ENCODE peak calls at places on chromosomes 6 and 20, in eight cellular contexts. One of them, this sample, is unnamed.

GRCh38 chr6:113662688-113663333 is 194.3 kb upstream of the MARCKS start:
- DNase-seq in activated B cell treated with CpG ODN at 0.5 μM for 24 hours: no peak
- DNase-seq in NAMALWA: no peak
- DNase-seq in adipocyte: no peak
- DNase-seq in GDM1: no peak
- DNase-seq in activated CD4-positive, alpha-beta T cell treated with anti-CD3 and anti-CD28 coated beads, Interleukin-2, amount 50 U/mL, for 24 hours: no peak
- DNase-seq in glutamatergic neuron: no peak
- DNase-seq in stimulated activated CD4-positive, alpha-beta T cell treated with anti-CD3 and anti-CD28 coated beads, Interleukin-15, amount 100 ng/mL, for 1 hour: no peak
- DNase-seq in this sample: no peak

GRCh38 chr6:34383651-34384304 is 8.7 kb downstream of the NUDT3 start:
- DNase-seq in adipocyte: peak
- DNase-seq in NAMALWA: no peak
- DNase-seq in stimulated activated CD4-positive, alpha-beta T cell treated with anti-CD3 and anti-CD28 coated beads, Interleukin-15, amount 100 ng/mL, for 1 hour: no peak
- DNase-seq in activated CD4-positive, alpha-beta T cell treated with anti-CD3 and anti-CD28 coated beads, Interleukin-2, amount 50 U/mL, for 24 hours: no peak
- DNase-seq in activated B cell treated with CpG ODN at 0.5 μM for 24 hours: no peak
- DNase-seq in glutamatergic neuron: no peak
- DNase-seq in GDM1: no peak
- DNase-seq in this sample: no peak

GRCh38 chr20:12966468-12967085 is 42.2 kb upstream of the SPTLC3 start:
- DNase-seq in activated CD4-positive, alpha-beta T cell treated with anti-CD3 and anti-CD28 coated beads, Interleukin-2, amount 50 U/mL, for 24 hours: no peak
- DNase-seq in activated B cell treated with CpG ODN at 0.5 μM for 24 hours: no peak
- DNase-seq in NAMALWA: peak
- DNase-seq in glutamatergic neuron: no peak
- DNase-seq in GDM1: no peak
- DNase-seq in adipocyte: peak
- DNase-seq in stimulated activated CD4-positive, alpha-beta T cell treated with anti-CD3 and anti-CD28 coated beads, Interleukin-15, amount 100 ng/mL, for 1 hour: no peak
- DNase-seq in this sample: no peak

GRCh38 chr6:30942338-30943060 is 1.7 kb downstream of the MUCL3 start:
- DNase-seq in NAMALWA: no peak
- DNase-seq in glutamatergic neuron: peak
- DNase-seq in adipocyte: peak
- DNase-seq in activated B cell treated with CpG ODN at 0.5 μM for 24 hours: no peak
- DNase-seq in activated CD4-positive, alpha-beta T cell treated with anti-CD3 and anti-CD28 coated beads, Interleukin-2, amount 50 U/mL, for 24 hours: no peak
- DNase-seq in GDM1: no peak
- DNase-seq in stimulated activated CD4-positive, alpha-beta T cell treated with anti-CD3 and anti-CD28 coated beads, Interleukin-15, amount 100 ng/mL, for 1 hour: no peak
- DNase-seq in this sample: no peak

GRCh38 chr6:154721460-154721859 is 11.8 kb upstream of the SCAF8 start:
- DNase-seq in NAMALWA: no peak
- DNase-seq in GDM1: no peak
- DNase-seq in stimulated activated CD4-positive, alpha-beta T cell treated with anti-CD3 and anti-CD28 coated beads, Interleukin-15, amount 100 ng/mL, for 1 hour: no peak
- DNase-seq in activated B cell treated with CpG ODN at 0.5 μM for 24 hours: no peak
- DNase-seq in activated CD4-positive, alpha-beta T cell treated with anti-CD3 and anti-CD28 coated beads, Interleukin-2, amount 50 U/mL, for 24 hours: no peak
- DNase-seq in glutamatergic neuron: no peak
- DNase-seq in adipocyte: peak
- DNase-seq in this sample: no peak

GRCh38 chr20:11814276-11814675 is 103.4 kb upstream of the BTBD3 start:
- DNase-seq in glutamatergic neuron: no peak
- DNase-seq in stimulated activated CD4-positive, alpha-beta T cell treated with anti-CD3 and anti-CD28 coated beads, Interleukin-15, amount 100 ng/mL, for 1 hour: no peak
- DNase-seq in activated B cell treated with CpG ODN at 0.5 μM for 24 hours: no peak
- DNase-seq in NAMALWA: no peak
- DNase-seq in GDM1: no peak
- DNase-seq in activated CD4-positive, alpha-beta T cell treated with anti-CD3 and anti-CD28 coated beads, Interleukin-2, amount 50 U/mL, for 24 hours: no peak
- DNase-seq in adipocyte: peak
- DNase-seq in this sample: no peak

GRCh38 chr6:78868124-78868523 is 773 bp downstream of the IRAK1BP1 start:
- DNase-seq in activated CD4-positive, alpha-beta T cell treated with anti-CD3 and anti-CD28 coated beads, Interleukin-2, amount 50 U/mL, for 24 hours: no peak
- DNase-seq in NAMALWA: no peak
- DNase-seq in GDM1: no peak
- DNase-seq in stimulated activated CD4-positive, alpha-beta T cell treated with anti-CD3 and anti-CD28 coated beads, Interleukin-15, amount 100 ng/mL, for 1 hour: no peak
- DNase-seq in adipocyte: peak
- DNase-seq in glutamatergic neuron: no peak
- DNase-seq in activated B cell treated with CpG ODN at 0.5 μM for 24 hours: no peak
- DNase-seq in this sample: no peak

GRCh38 chr20:38452880-38453624 is 17.9 kb upstream of the SNHG17 start:
- DNase-seq in activated B cell treated with CpG ODN at 0.5 μM for 24 hours: no peak
- DNase-seq in adipocyte: no peak
- DNase-seq in glutamatergic neuron: no peak
- DNase-seq in activated CD4-positive, alpha-beta T cell treated with anti-CD3 and anti-CD28 coated beads, Interleukin-2, amount 50 U/mL, for 24 hours: no peak
- DNase-seq in GDM1: no peak
- DNase-seq in NAMALWA: no peak
- DNase-seq in stimulated activated CD4-positive, alpha-beta T cell treated with anti-CD3 and anti-CD28 coated beads, Interleukin-15, amount 100 ng/mL, for 1 hour: no peak
- DNase-seq in this sample: no peak

GRCh38 chr6:25089442-25089841 is 153.7 kb upstream of the RIPOR2 start:
- DNase-seq in GDM1: no peak
- DNase-seq in NAMALWA: no peak
- DNase-seq in activated B cell treated with CpG ODN at 0.5 μM for 24 hours: no peak
- DNase-seq in activated CD4-positive, alpha-beta T cell treated with anti-CD3 and anti-CD28 coated beads, Interleukin-2, amount 50 U/mL, for 24 hours: no peak
- DNase-seq in stimulated activated CD4-positive, alpha-beta T cell treated with anti-CD3 and anti-CD28 coated beads, Interleukin-15, amount 100 ng/mL, for 1 hour: no peak
- DNase-seq in adipocyte: peak
- DNase-seq in glutamatergic neuron: no peak
- DNase-seq in this sample: no peak

GRCh38 chr6:79544939-79545450 is 7.8 kb upstream of the LCA5 start:
- DNase-seq in NAMALWA: peak
- DNase-seq in GDM1: peak
- DNase-seq in adipocyte: peak
- DNase-seq in activated B cell treated with CpG ODN at 0.5 μM for 24 hours: no peak
- DNase-seq in stimulated activated CD4-positive, alpha-beta T cell treated with anti-CD3 and anti-CD28 coated beads, Interleukin-15, amount 100 ng/mL, for 1 hour: no peak
- DNase-seq in glutamatergic neuron: peak
- DNase-seq in activated CD4-positive, alpha-beta T cell treated with anti-CD3 and anti-CD28 coated beads, Interleukin-2, amount 50 U/mL, for 24 hours: no peak
- DNase-seq in this sample: peak

GRCh38 chr20:48392407-48393310 is 435.1 kb downstream of the PREX1 start:
- DNase-seq in adipocyte: no peak
- DNase-seq in NAMALWA: no peak
- DNase-seq in activated CD4-positive, alpha-beta T cell treated with anti-CD3 and anti-CD28 coated beads, Interleukin-2, amount 50 U/mL, for 24 hours: no peak
- DNase-seq in activated B cell treated with CpG ODN at 0.5 μM for 24 hours: no peak
- DNase-seq in glutamatergic neuron: no peak
- DNase-seq in GDM1: no peak
- DNase-seq in stimulated activated CD4-positive, alpha-beta T cell treated with anti-CD3 and anti-CD28 coated beads, Interleukin-15, amount 100 ng/mL, for 1 hour: no peak
- DNase-seq in this sample: no peak

GRCh38 chr6:116530436-116530835 is 15.0 kb downstream of the TRAPPC3L start:
- DNase-seq in activated B cell treated with CpG ODN at 0.5 μM for 24 hours: no peak
- DNase-seq in glutamatergic neuron: no peak
- DNase-seq in NAMALWA: no peak
- DNase-seq in activated CD4-positive, alpha-beta T cell treated with anti-CD3 and anti-CD28 coated beads, Interleukin-2, amount 50 U/mL, for 24 hours: no peak
- DNase-seq in GDM1: no peak
- DNase-seq in adipocyte: peak
- DNase-seq in stimulated activated CD4-positive, alpha-beta T cell treated with anti-CD3 and anti-CD28 coated beads, Interleukin-15, amount 100 ng/mL, for 1 hour: no peak
- DNase-seq in this sample: no peak

GRCh38 chr6:151240036-151240685 is 394 bp downstream of the AKAP12 start:
- DNase-seq in activated CD4-positive, alpha-beta T cell treated with anti-CD3 and anti-CD28 coated beads, Interleukin-2, amount 50 U/mL, for 24 hours: peak
- DNase-seq in glutamatergic neuron: peak
- DNase-seq in stimulated activated CD4-positive, alpha-beta T cell treated with anti-CD3 and anti-CD28 coated beads, Interleukin-15, amount 100 ng/mL, for 1 hour: no peak
- DNase-seq in adipocyte: peak
- DNase-seq in GDM1: no peak
- DNase-seq in activated B cell treated with CpG ODN at 0.5 μM for 24 hours: peak
- DNase-seq in NAMALWA: no peak
- DNase-seq in this sample: peak

GRCh38 chr6:90483956-90484355 is 102.9 kb downstream of the MAP3K7 start:
- DNase-seq in adipocyte: no peak
- DNase-seq in NAMALWA: no peak
- DNase-seq in stimulated activated CD4-positive, alpha-beta T cell treated with anti-CD3 and anti-CD28 coated beads, Interleukin-15, amount 100 ng/mL, for 1 hour: no peak
- DNase-seq in activated B cell treated with CpG ODN at 0.5 μM for 24 hours: no peak
- DNase-seq in GDM1: no peak
- DNase-seq in activated CD4-positive, alpha-beta T cell treated with anti-CD3 and anti-CD28 coated beads, Interleukin-2, amount 50 U/mL, for 24 hours: no peak
- DNase-seq in glutamatergic neuron: no peak
- DNase-seq in this sample: no peak

GRCh38 chr6:30325873-30326445 is 768 bp upstream of the TRIM39 start:
- DNase-seq in NAMALWA: peak
- DNase-seq in activated B cell treated with CpG ODN at 0.5 μM for 24 hours: peak
- DNase-seq in activated CD4-positive, alpha-beta T cell treated with anti-CD3 and anti-CD28 coated beads, Interleukin-2, amount 50 U/mL, for 24 hours: peak
- DNase-seq in stimulated activated CD4-positive, alpha-beta T cell treated with anti-CD3 and anti-CD28 coated beads, Interleukin-15, amount 100 ng/mL, for 1 hour: peak
- DNase-seq in GDM1: peak
- DNase-seq in glutamatergic neuron: peak
- DNase-seq in adipocyte: no peak
- DNase-seq in this sample: no peak

GRCh38 chr20:58308680-58309527 is 611 bp upstream of the RAB22A start:
- DNase-seq in adipocyte: peak
- DNase-seq in activated CD4-positive, alpha-beta T cell treated with anti-CD3 and anti-CD28 coated beads, Interleukin-2, amount 50 U/mL, for 24 hours: peak
- DNase-seq in stimulated activated CD4-positive, alpha-beta T cell treated with anti-CD3 and anti-CD28 coated beads, Interleukin-15, amount 100 ng/mL, for 1 hour: no peak
- DNase-seq in GDM1: no peak
- DNase-seq in activated B cell treated with CpG ODN at 0.5 μM for 24 hours: peak
- DNase-seq in glutamatergic neuron: peak
- DNase-seq in NAMALWA: peak
- DNase-seq in this sample: peak

GRCh38 chr6:167719920-167720319 is 106.8 kb upstream of the AFDN start:
- DNase-seq in GDM1: no peak
- DNase-seq in adipocyte: no peak
- DNase-seq in activated B cell treated with CpG ODN at 0.5 μM for 24 hours: no peak
- DNase-seq in stimulated activated CD4-positive, alpha-beta T cell treated with anti-CD3 and anti-CD28 coated beads, Interleukin-15, amount 100 ng/mL, for 1 hour: no peak
- DNase-seq in glutamatergic neuron: no peak
- DNase-seq in NAMALWA: no peak
- DNase-seq in activated CD4-positive, alpha-beta T cell treated with anti-CD3 and anti-CD28 coated beads, Interleukin-2, amount 50 U/mL, for 24 hours: no peak
- DNase-seq in this sample: no peak

GRCh38 chr20:9068232-9068781 is 580 bp upstream of the PLCB4 start:
- DNase-seq in NAMALWA: no peak
- DNase-seq in activated B cell treated with CpG ODN at 0.5 μM for 24 hours: no peak
- DNase-seq in glutamatergic neuron: peak
- DNase-seq in activated CD4-positive, alpha-beta T cell treated with anti-CD3 and anti-CD28 coated beads, Interleukin-2, amount 50 U/mL, for 24 hours: no peak
- DNase-seq in GDM1: no peak
- DNase-seq in stimulated activated CD4-positive, alpha-beta T cell treated with anti-CD3 and anti-CD28 coated beads, Interleukin-15, amount 100 ng/mL, for 1 hour: no peak
- DNase-seq in adipocyte: peak
- DNase-seq in this sample: no peak

GRCh38 chr6:41039060-41039998 is at the start of gene UNC5CL:
- DNase-seq in stimulated activated CD4-positive, alpha-beta T cell treated with anti-CD3 and anti-CD28 coated beads, Interleukin-15, amount 100 ng/mL, for 1 hour: peak
- DNase-seq in adipocyte: peak
- DNase-seq in GDM1: no peak
- DNase-seq in activated B cell treated with CpG ODN at 0.5 μM for 24 hours: no peak
- DNase-seq in activated CD4-positive, alpha-beta T cell treated with anti-CD3 and anti-CD28 coated beads, Interleukin-2, amount 50 U/mL, for 24 hours: peak
- DNase-seq in NAMALWA: peak
- DNase-seq in glutamatergic neuron: peak
- DNase-seq in this sample: peak

GRCh38 chr6:77620290-77620882 is 32.5 kb upstream of the MEI4 start:
- DNase-seq in activated CD4-positive, alpha-beta T cell treated with anti-CD3 and anti-CD28 coated beads, Interleukin-2, amount 50 U/mL, for 24 hours: no peak
- DNase-seq in GDM1: no peak
- DNase-seq in activated B cell treated with CpG ODN at 0.5 μM for 24 hours: no peak
- DNase-seq in stimulated activated CD4-positive, alpha-beta T cell treated with anti-CD3 and anti-CD28 coated beads, Interleukin-15, amount 100 ng/mL, for 1 hour: no peak
- DNase-seq in adipocyte: no peak
- DNase-seq in NAMALWA: peak
- DNase-seq in glutamatergic neuron: peak
- DNase-seq in this sample: no peak

GRCh38 chr6:11241793-11242201 is 9.3 kb upstream of the NEDD9 start:
- DNase-seq in activated CD4-positive, alpha-beta T cell treated with anti-CD3 and anti-CD28 coated beads, Interleukin-2, amount 50 U/mL, for 24 hours: no peak
- DNase-seq in NAMALWA: no peak
- DNase-seq in adipocyte: no peak
- DNase-seq in activated B cell treated with CpG ODN at 0.5 μM for 24 hours: no peak
- DNase-seq in stimulated activated CD4-positive, alpha-beta T cell treated with anti-CD3 and anti-CD28 coated beads, Interleukin-15, amount 100 ng/mL, for 1 hour: no peak
- DNase-seq in GDM1: no peak
- DNase-seq in glutamatergic neuron: peak
- DNase-seq in this sample: no peak

GRCh38 chr20:32385541-32385940 is 27.4 kb downstream of the ASXL1 start:
- DNase-seq in stimulated activated CD4-positive, alpha-beta T cell treated with anti-CD3 and anti-CD28 coated beads, Interleukin-15, amount 100 ng/mL, for 1 hour: no peak
- DNase-seq in NAMALWA: no peak
- DNase-seq in glutamatergic neuron: no peak
- DNase-seq in activated B cell treated with CpG ODN at 0.5 μM for 24 hours: no peak
- DNase-seq in adipocyte: no peak
- DNase-seq in GDM1: no peak
- DNase-seq in activated CD4-positive, alpha-beta T cell treated with anti-CD3 and anti-CD28 coated beads, Interleukin-2, amount 50 U/mL, for 24 hours: no peak
- DNase-seq in this sample: no peak

GRCh38 chr20:35773154-35773751 is 1.4 kb downstream of the PHF20 start:
- DNase-seq in adipocyte: peak
- DNase-seq in stimulated activated CD4-positive, alpha-beta T cell treated with anti-CD3 and anti-CD28 coated beads, Interleukin-15, amount 100 ng/mL, for 1 hour: no peak
- DNase-seq in GDM1: peak
- DNase-seq in activated CD4-positive, alpha-beta T cell treated with anti-CD3 and anti-CD28 coated beads, Interleukin-2, amount 50 U/mL, for 24 hours: no peak
- DNase-seq in NAMALWA: peak
- DNase-seq in glutamatergic neuron: no peak
- DNase-seq in activated B cell treated with CpG ODN at 0.5 μM for 24 hours: peak
- DNase-seq in this sample: no peak

GRCh38 chr6:117951783-117952182 is 44.7 kb downstream of the SLC35F1 start:
- DNase-seq in stimulated activated CD4-positive, alpha-beta T cell treated with anti-CD3 and anti-CD28 coated beads, Interleukin-15, amount 100 ng/mL, for 1 hour: no peak
- DNase-seq in adipocyte: no peak
- DNase-seq in glutamatergic neuron: peak
- DNase-seq in activated CD4-positive, alpha-beta T cell treated with anti-CD3 and anti-CD28 coated beads, Interleukin-2, amount 50 U/mL, for 24 hours: no peak
- DNase-seq in NAMALWA: no peak
- DNase-seq in activated B cell treated with CpG ODN at 0.5 μM for 24 hours: no peak
- DNase-seq in GDM1: no peak
- DNase-seq in this sample: no peak

GRCh38 chr6:154542747-154543146 is 32.3 kb upstream of the CNKSR3 start:
- DNase-seq in stimulated activated CD4-positive, alpha-beta T cell treated with anti-CD3 and anti-CD28 coated beads, Interleukin-15, amount 100 ng/mL, for 1 hour: no peak
- DNase-seq in adipocyte: no peak
- DNase-seq in activated B cell treated with CpG ODN at 0.5 μM for 24 hours: no peak
- DNase-seq in NAMALWA: no peak
- DNase-seq in GDM1: no peak
- DNase-seq in glutamatergic neuron: no peak
- DNase-seq in activated CD4-positive, alpha-beta T cell treated with anti-CD3 and anti-CD28 coated beads, Interleukin-2, amount 50 U/mL, for 24 hours: no peak
- DNase-seq in this sample: no peak

GRCh38 chr20:46174469-46175126 is 56.5 kb downstream of the CD40 start:
- DNase-seq in adipocyte: peak
- DNase-seq in stimulated activated CD4-positive, alpha-beta T cell treated with anti-CD3 and anti-CD28 coated beads, Interleukin-15, amount 100 ng/mL, for 1 hour: peak
- DNase-seq in NAMALWA: no peak
- DNase-seq in activated B cell treated with CpG ODN at 0.5 μM for 24 hours: peak
- DNase-seq in GDM1: peak
- DNase-seq in activated CD4-positive, alpha-beta T cell treated with anti-CD3 and anti-CD28 coated beads, Interleukin-2, amount 50 U/mL, for 24 hours: peak
- DNase-seq in glutamatergic neuron: peak
- DNase-seq in this sample: peak

GRCh38 chr6:159972506-159973268 is 3.8 kb downstream of the IGF2R start:
- DNase-seq in activated B cell treated with CpG ODN at 0.5 μM for 24 hours: no peak
- DNase-seq in activated CD4-positive, alpha-beta T cell treated with anti-CD3 and anti-CD28 coated beads, Interleukin-2, amount 50 U/mL, for 24 hours: no peak
- DNase-seq in stimulated activated CD4-positive, alpha-beta T cell treated with anti-CD3 and anti-CD28 coated beads, Interleukin-15, amount 100 ng/mL, for 1 hour: no peak
- DNase-seq in glutamatergic neuron: no peak
- DNase-seq in NAMALWA: no peak
- DNase-seq in adipocyte: no peak
- DNase-seq in GDM1: no peak
- DNase-seq in this sample: no peak

GRCh38 chr6:2396856-2397640 is 151.6 kb upstream of the GMDS start:
- DNase-seq in activated CD4-positive, alpha-beta T cell treated with anti-CD3 and anti-CD28 coated beads, Interleukin-2, amount 50 U/mL, for 24 hours: no peak
- DNase-seq in stimulated activated CD4-positive, alpha-beta T cell treated with anti-CD3 and anti-CD28 coated beads, Interleukin-15, amount 100 ng/mL, for 1 hour: no peak
- DNase-seq in NAMALWA: no peak
- DNase-seq in activated B cell treated with CpG ODN at 0.5 μM for 24 hours: no peak
- DNase-seq in GDM1: no peak
- DNase-seq in adipocyte: peak
- DNase-seq in glutamatergic neuron: no peak
- DNase-seq in this sample: no peak

GRCh38 chr6:138682722-138683521 is 90.6 kb upstream of the CCDC28A start:
- DNase-seq in adipocyte: peak
- DNase-seq in glutamatergic neuron: peak
- DNase-seq in activated CD4-positive, alpha-beta T cell treated with anti-CD3 and anti-CD28 coated beads, Interleukin-2, amount 50 U/mL, for 24 hours: no peak
- DNase-seq in GDM1: no peak
- DNase-seq in NAMALWA: no peak
- DNase-seq in stimulated activated CD4-positive, alpha-beta T cell treated with anti-CD3 and anti-CD28 coated beads, Interleukin-15, amount 100 ng/mL, for 1 hour: no peak
- DNase-seq in activated B cell treated with CpG ODN at 0.5 μM for 24 hours: no peak
- DNase-seq in this sample: no peak

GRCh38 chr6:137820952-137821351 is 46.1 kb upstream of the TNFAIP3 start:
- DNase-seq in glutamatergic neuron: no peak
- DNase-seq in activated B cell treated with CpG ODN at 0.5 μM for 24 hours: no peak
- DNase-seq in adipocyte: peak
- DNase-seq in GDM1: no peak
- DNase-seq in stimulated activated CD4-positive, alpha-beta T cell treated with anti-CD3 and anti-CD28 coated beads, Interleukin-15, amount 100 ng/mL, for 1 hour: no peak
- DNase-seq in activated CD4-positive, alpha-beta T cell treated with anti-CD3 and anti-CD28 coated beads, Interleukin-2, amount 50 U/mL, for 24 hours: no peak
- DNase-seq in NAMALWA: no peak
- DNase-seq in this sample: no peak

GRCh38 chr20:49775229-49775693 is 37.4 kb upstream of the SLC9A8 start:
- DNase-seq in adipocyte: peak
- DNase-seq in activated CD4-positive, alpha-beta T cell treated with anti-CD3 and anti-CD28 coated beads, Interleukin-2, amount 50 U/mL, for 24 hours: no peak
- DNase-seq in activated B cell treated with CpG ODN at 0.5 μM for 24 hours: no peak
- DNase-seq in stimulated activated CD4-positive, alpha-beta T cell treated with anti-CD3 and anti-CD28 coated beads, Interleukin-15, amount 100 ng/mL, for 1 hour: no peak
- DNase-seq in glutamatergic neuron: no peak
- DNase-seq in GDM1: no peak
- DNase-seq in NAMALWA: no peak
- DNase-seq in this sample: no peak

GRCh38 chr20:58306421-58307261 is 2.9 kb upstream of the RAB22A start:
- DNase-seq in NAMALWA: peak
- DNase-seq in GDM1: peak
- DNase-seq in glutamatergic neuron: no peak
- DNase-seq in stimulated activated CD4-positive, alpha-beta T cell treated with anti-CD3 and anti-CD28 coated beads, Interleukin-15, amount 100 ng/mL, for 1 hour: peak
- DNase-seq in adipocyte: peak
- DNase-seq in activated CD4-positive, alpha-beta T cell treated with anti-CD3 and anti-CD28 coated beads, Interleukin-2, amount 50 U/mL, for 24 hours: peak
- DNase-seq in activated B cell treated with CpG ODN at 0.5 μM for 24 hours: peak
- DNase-seq in this sample: no peak

GRCh38 chr6:143195349-143195845 is 134.7 kb downstream of the AIG1 start:
- DNase-seq in activated B cell treated with CpG ODN at 0.5 μM for 24 hours: no peak
- DNase-seq in adipocyte: no peak
- DNase-seq in NAMALWA: no peak
- DNase-seq in GDM1: no peak
- DNase-seq in glutamatergic neuron: no peak
- DNase-seq in activated CD4-positive, alpha-beta T cell treated with anti-CD3 and anti-CD28 coated beads, Interleukin-2, amount 50 U/mL, for 24 hours: no peak
- DNase-seq in stimulated activated CD4-positive, alpha-beta T cell treated with anti-CD3 and anti-CD28 coated beads, Interleukin-15, amount 100 ng/mL, for 1 hour: no peak
- DNase-seq in this sample: no peak

GRCh38 chr6:100116409-100117194 is 122.6 kb upstream of the MCHR2 start:
- DNase-seq in activated B cell treated with CpG ODN at 0.5 μM for 24 hours: no peak
- DNase-seq in glutamatergic neuron: peak
- DNase-seq in GDM1: peak
- DNase-seq in stimulated activated CD4-positive, alpha-beta T cell treated with anti-CD3 and anti-CD28 coated beads, Interleukin-15, amount 100 ng/mL, for 1 hour: no peak
- DNase-seq in activated CD4-positive, alpha-beta T cell treated with anti-CD3 and anti-CD28 coated beads, Interleukin-2, amount 50 U/mL, for 24 hours: no peak
- DNase-seq in adipocyte: peak
- DNase-seq in NAMALWA: peak
- DNase-seq in this sample: no peak